ENCODE peak calls at places on chromosomes 11 and 22, in six cellular contexts. One of them, this sample, is unnamed.

GRCh38 chr11:130551388-130551787 is 102.9 kb downstream of the ADAMTS15 start:
- DNase-seq in mesothelial cell of epicardium: no peak
- DNase-seq in lung microvascular endothelial cell: no peak
- DNase-seq in WTC11: no peak
- DNase-seq in activated CD8-positive, alpha-beta T cell treated with anti-CD3 and anti-CD28 coated beads for 36 hours: no peak
- DNase-seq in NCI-H1092: no peak
- DNase-seq in this sample: no peak

GRCh38 chr11:112255075-112255739 is 5.5 kb downstream of the PLET1 start:
- DNase-seq in mesothelial cell of epicardium: no peak
- DNase-seq in lung microvascular endothelial cell: peak
- DNase-seq in WTC11: no peak
- DNase-seq in activated CD8-positive, alpha-beta T cell treated with anti-CD3 and anti-CD28 coated beads for 36 hours: no peak
- DNase-seq in NCI-H1092: peak
- DNase-seq in this sample: no peak

GRCh38 chr11:86041975-86042378 is 26.9 kb downstream of the PICALM start:
- DNase-seq in mesothelial cell of epicardium: peak
- DNase-seq in lung microvascular endothelial cell: peak
- DNase-seq in WTC11: peak
- DNase-seq in activated CD8-positive, alpha-beta T cell treated with anti-CD3 and anti-CD28 coated beads for 36 hours: peak
- DNase-seq in NCI-H1092: peak
- DNase-seq in this sample: peak

GRCh38 chr11:63022422-63022821 is 6.8 kb upstream of the SLC22A8 start:
- DNase-seq in mesothelial cell of epicardium: no peak
- DNase-seq in lung microvascular endothelial cell: no peak
- DNase-seq in WTC11: no peak
- DNase-seq in activated CD8-positive, alpha-beta T cell treated with anti-CD3 and anti-CD28 coated beads for 36 hours: no peak
- DNase-seq in NCI-H1092: no peak
- DNase-seq in this sample: no peak

GRCh38 chr22:48754611-48755331 is 1072.9 kb downstream of the BRD1 start:
- DNase-seq in mesothelial cell of epicardium: no peak
- DNase-seq in lung microvascular endothelial cell: no peak
- DNase-seq in WTC11: no peak
- DNase-seq in activated CD8-positive, alpha-beta T cell treated with anti-CD3 and anti-CD28 coated beads for 36 hours: no peak
- DNase-seq in NCI-H1092: no peak
- DNase-seq in this sample: no peak

GRCh38 chr11:48103621-48104561 is 112.7 kb upstream of the OR4B1 start:
- DNase-seq in mesothelial cell of epicardium: no peak
- DNase-seq in lung microvascular endothelial cell: no peak
- DNase-seq in WTC11: no peak
- DNase-seq in activated CD8-positive, alpha-beta T cell treated with anti-CD3 and anti-CD28 coated beads for 36 hours: no peak
- DNase-seq in NCI-H1092: no peak
- DNase-seq in this sample: no peak

GRCh38 chr22:46937939-46938338 is 175.5 kb downstream of the TBC1D22A start:
- DNase-seq in mesothelial cell of epicardium: no peak
- DNase-seq in lung microvascular endothelial cell: no peak
- DNase-seq in WTC11: no peak
- DNase-seq in activated CD8-positive, alpha-beta T cell treated with anti-CD3 and anti-CD28 coated beads for 36 hours: no peak
- DNase-seq in NCI-H1092: no peak
- DNase-seq in this sample: no peak

GRCh38 chr11:33699515-33700424 is 856 bp downstream of the C11orf91 start:
- DNase-seq in mesothelial cell of epicardium: no peak
- DNase-seq in lung microvascular endothelial cell: peak
- DNase-seq in WTC11: no peak
- DNase-seq in activated CD8-positive, alpha-beta T cell treated with anti-CD3 and anti-CD28 coated beads for 36 hours: no peak
- DNase-seq in NCI-H1092: no peak
- DNase-seq in this sample: no peak

GRCh38 chr11:111913997-111914396 is 1.5 kb downstream of the HSPB2 start:
- DNase-seq in mesothelial cell of epicardium: no peak
- DNase-seq in lung microvascular endothelial cell: peak
- DNase-seq in WTC11: no peak
- DNase-seq in activated CD8-positive, alpha-beta T cell treated with anti-CD3 and anti-CD28 coated beads for 36 hours: no peak
- DNase-seq in NCI-H1092: no peak
- DNase-seq in this sample: no peak

GRCh38 chr22:49972163-49973017 is 11.8 kb downstream of the PIM3 start:
- DNase-seq in mesothelial cell of epicardium: peak
- DNase-seq in lung microvascular endothelial cell: no peak
- DNase-seq in WTC11: peak
- DNase-seq in activated CD8-positive, alpha-beta T cell treated with anti-CD3 and anti-CD28 coated beads for 36 hours: peak
- DNase-seq in NCI-H1092: no peak
- DNase-seq in this sample: peak

GRCh38 chr11:68271023-68271780 is 571 bp downstream of the C11orf24 start:
- DNase-seq in mesothelial cell of epicardium: peak
- DNase-seq in lung microvascular endothelial cell: peak
- DNase-seq in WTC11: peak
- DNase-seq in activated CD8-positive, alpha-beta T cell treated with anti-CD3 and anti-CD28 coated beads for 36 hours: peak
- DNase-seq in NCI-H1092: peak
- DNase-seq in this sample: peak

GRCh38 chr11:130798801-130799200 is 117.5 kb downstream of the SNX19 start:
- DNase-seq in mesothelial cell of epicardium: no peak
- DNase-seq in lung microvascular endothelial cell: no peak
- DNase-seq in WTC11: no peak
- DNase-seq in activated CD8-positive, alpha-beta T cell treated with anti-CD3 and anti-CD28 coated beads for 36 hours: no peak
- DNase-seq in NCI-H1092: no peak
- DNase-seq in this sample: no peak

GRCh38 chr11:95459268-95460040 is 228.5 kb upstream of the SESN3 start:
- DNase-seq in mesothelial cell of epicardium: no peak
- DNase-seq in lung microvascular endothelial cell: no peak
- DNase-seq in WTC11: no peak
- DNase-seq in activated CD8-positive, alpha-beta T cell treated with anti-CD3 and anti-CD28 coated beads for 36 hours: no peak
- DNase-seq in NCI-H1092: peak
- DNase-seq in this sample: no peak

GRCh38 chr11:12248330-12248729 is 129.0 kb upstream of the PARVA start:
- DNase-seq in mesothelial cell of epicardium: no peak
- DNase-seq in lung microvascular endothelial cell: peak
- DNase-seq in WTC11: peak
- DNase-seq in activated CD8-positive, alpha-beta T cell treated with anti-CD3 and anti-CD28 coated beads for 36 hours: no peak
- DNase-seq in NCI-H1092: peak
- DNase-seq in this sample: no peak

GRCh38 chr11:34379081-34379480 is 21.3 kb upstream of the ABTB2 start:
- DNase-seq in mesothelial cell of epicardium: no peak
- DNase-seq in lung microvascular endothelial cell: no peak
- DNase-seq in WTC11: no peak
- DNase-seq in activated CD8-positive, alpha-beta T cell treated with anti-CD3 and anti-CD28 coated beads for 36 hours: no peak
- DNase-seq in NCI-H1092: no peak
- DNase-seq in this sample: no peak

GRCh38 chr22:23431337-23432072 is 148.6 kb downstream of the IGLL1 start:
- DNase-seq in mesothelial cell of epicardium: no peak
- DNase-seq in lung microvascular endothelial cell: no peak
- DNase-seq in WTC11: no peak
- DNase-seq in activated CD8-positive, alpha-beta T cell treated with anti-CD3 and anti-CD28 coated beads for 36 hours: no peak
- DNase-seq in NCI-H1092: no peak
- DNase-seq in this sample: no peak

GRCh38 chr22:19523240-19524169 is 705 bp downstream of the CLDN5 start:
- DNase-seq in mesothelial cell of epicardium: no peak
- DNase-seq in lung microvascular endothelial cell: peak
- DNase-seq in WTC11: peak
- DNase-seq in activated CD8-positive, alpha-beta T cell treated with anti-CD3 and anti-CD28 coated beads for 36 hours: peak
- DNase-seq in NCI-H1092: no peak
- DNase-seq in this sample: no peak

GRCh38 chr11:125257751-125258150 is 93.2 kb downstream of the PKNOX2 start:
- DNase-seq in mesothelial cell of epicardium: no peak
- DNase-seq in lung microvascular endothelial cell: no peak
- DNase-seq in WTC11: no peak
- DNase-seq in activated CD8-positive, alpha-beta T cell treated with anti-CD3 and anti-CD28 coated beads for 36 hours: no peak
- DNase-seq in NCI-H1092: no peak
- DNase-seq in this sample: no peak

GRCh38 chr22:41907436-41908401 is 7.2 kb downstream of the SHISA8 start:
- DNase-seq in mesothelial cell of epicardium: no peak
- DNase-seq in lung microvascular endothelial cell: no peak
- DNase-seq in WTC11: no peak
- DNase-seq in activated CD8-positive, alpha-beta T cell treated with anti-CD3 and anti-CD28 coated beads for 36 hours: no peak
- DNase-seq in NCI-H1092: no peak
- DNase-seq in this sample: no peak

GRCh38 chr11:61507962-61508824 is at the start of gene LRRC10B:
- DNase-seq in mesothelial cell of epicardium: no peak
- DNase-seq in lung microvascular endothelial cell: no peak
- DNase-seq in WTC11: peak
- DNase-seq in activated CD8-positive, alpha-beta T cell treated with anti-CD3 and anti-CD28 coated beads for 36 hours: peak
- DNase-seq in NCI-H1092: peak
- DNase-seq in this sample: no peak

GRCh38 chr11:121067453-121067852 is 33.6 kb upstream of the TECTA start:
- DNase-seq in mesothelial cell of epicardium: no peak
- DNase-seq in lung microvascular endothelial cell: no peak
- DNase-seq in WTC11: no peak
- DNase-seq in activated CD8-positive, alpha-beta T cell treated with anti-CD3 and anti-CD28 coated beads for 36 hours: no peak
- DNase-seq in NCI-H1092: peak
- DNase-seq in this sample: no peak

This sample was measured in H1.